ENCODE peak calls at places on chromosomes 7 and 10, in seven cellular contexts. F, I, J, Y, T, V and N are unnamed samples.

GRCh38 chr7:46545790-46546189 is 624.7 kb upstream of the IGFBP3 start:
- DNase-seq in F (no peak), I (no peak), J (no peak), Y (no peak), T (no peak), V (no peak), N (no peak)

GRCh38 chr7:11623093-11623678 is 208.8 kb downstream of the THSD7A start:
- DNase-seq in F (no peak), I (no peak), J (no peak), Y (no peak), T (no peak), V (no peak), N (no peak)

GRCh38 chr10:37680716-37681616 is 176.4 kb downstream of the ZNF248 start:
- DNase-seq in F (no peak), I (no peak), J (no peak), Y (no peak), T (no peak), V (no peak), N (no peak)

GRCh38 chr7:112143151-112143550 is 63.0 kb downstream of the DOCK4 start:
- DNase-seq in F (no peak), I (no peak), J (no peak), Y (no peak), T (no peak), V (no peak), N (no peak)

GRCh38 chr10:80493482-80494021 is 39.4 kb downstream of the TSPAN14 start:
- DNase-seq in F (no peak), I (no peak), J (no peak), Y (peak; percentile 35), T (no peak), V (no peak), N (no peak)

GRCh38 chr7:130385600-130386066 is 5.3 kb downstream of the CPA1 start:
- DNase-seq in F (no peak), I (no peak), J (no peak), Y (no peak), T (no peak), V (no peak), N (no peak)

GRCh38 chr7:150322833-150323681 is at the start of the genes ACTR3C and LRRC61:
- DNase-seq in F (peak; percentile 83), I (no peak), J (peak; percentile 64), Y (peak; percentile 82), T (peak; percentile 80), V (peak; percentile 22), N (no peak)

GRCh38 chr7:95772771-95773581 is 622 bp downstream of the DYNC1I1 start:
- DNase-seq in F (peak; percentile 54), I (no peak), J (no peak), Y (peak; percentile 24), T (peak; percentile 33), V (no peak), N (no peak)

GRCh38 chr7:127809285-127809702 is 157.3 kb downstream of the SND1 start:
- DNase-seq in F (no peak), I (no peak), J (no peak), Y (no peak), T (peak; percentile 59), V (no peak), N (peak; percentile 46)

GRCh38 chr7:99380823-99381663 is 6.5 kb downstream of the ARPC1B start:
- DNase-seq in F (no peak), I (no peak), J (no peak), Y (no peak), T (no peak), V (peak; percentile 77), N (no peak)

GRCh38 chr7:18123508-18124239 is 96.0 kb upstream of the PRPS1L1 start:
- DNase-seq in F (no peak), I (no peak), J (no peak), Y (no peak), T (no peak), V (no peak), N (no peak)

GRCh38 chr7:5296015-5296621 is 13.4 kb downstream of the SLC29A4 start:
- DNase-seq in F (no peak), I (no peak), J (no peak), Y (no peak), T (no peak), V (no peak), N (no peak)

GRCh38 chr7:126411821-126412383 is 840.8 kb downstream of the GRM8 start:
- DNase-seq in F (no peak), I (no peak), J (no peak), Y (no peak), T (no peak), V (no peak), N (no peak)

GRCh38 chr10:131202964-131203363 is 108.6 kb downstream of the TCERG1L start:
- DNase-seq in F (no peak), I (no peak), J (peak; percentile 15), Y (no peak), T (no peak), V (no peak), N (no peak)

GRCh38 chr7:64098-64521 is 128.3 kb upstream of the FAM20C start:
- DNase-seq in F (peak; percentile 81), I (no peak), J (peak; percentile 51), Y (peak; percentile 37), T (peak; percentile 2), V (no peak), N (no peak)